ENCODE peak calls at places on chromosomes 13 and 19, in nine cellular contexts. C is CD4-positive, alpha-beta T cell; P is esophagus muscularis mucosa; B is Peyer's patch; D is esophagus squamous epithelium; Q is WERI-Rb-1; L is CD8-positive, alpha-beta memory T cell; R is ovary; Y is DND-41. A is an unnamed sample.

GRCh38 chr19:42132030-42132628 is at the start of gene POU2F2:
- DNase-seq in C (peak; percentile 81), P (no peak), Y (peak; percentile 91), Q (no peak), B (peak; percentile 94), R (no peak), L (peak; percentile 87), D (no peak), A (peak; percentile 66)

GRCh38 chr19:7597689-7598088 is 2.0 kb downstream of the CAMSAP3 start:
- DNase-seq in P (no peak), Y (no peak), C (no peak), R (no peak), L (no peak), B (no peak), D (no peak), Q (no peak), A (no peak)

GRCh38 chr19:51094696-51095279 is 12.1 kb upstream of the KLK14 start:
- DNase-seq in R (peak; percentile 49), B (no peak), C (no peak), P (no peak), D (no peak), L (no peak), Q (peak; percentile 44), Y (peak; percentile 27), A (peak; percentile 54)

GRCh38 chr13:50713849-50714248 is 129.6 kb downstream of the DLEU7 start:
- DNase-seq in C (no peak), Q (no peak), R (no peak), B (no peak), P (no peak), D (no peak), Y (peak; percentile 82), L (peak; percentile 4), A (peak; percentile 17)

GRCh38 chr13:51832471-51833152 is 12.4 kb downstream of the TMEM272 start:
- DNase-seq in C (peak; percentile 47), P (no peak), R (no peak), Q (no peak), B (peak; percentile 69), D (no peak), Y (peak; percentile 26), L (peak; percentile 74), A (peak; percentile 61)

GRCh38 chr19:35414442-35414841 is 33.6 kb upstream of the FFAR2 start:
- DNase-seq in R (no peak), Y (no peak), Q (no peak), B (no peak), L (no peak), C (no peak), D (no peak), P (no peak), A (no peak)

GRCh38 chr13:71602327-71602726 is 264.7 kb downstream of the DACH1 start:
- DNase-seq in C (no peak), R (no peak), B (no peak), Q (no peak), Y (no peak), P (no peak), L (no peak), D (no peak), A (no peak)

GRCh38 chr13:113917096-113917495 is 53.2 kb upstream of the GAS6 start:
- DNase-seq in L (no peak), P (peak; percentile 75), C (no peak), D (no peak), Q (peak; percentile 9), Y (no peak), R (no peak), B (no peak), A (no peak)

GRCh38 chr13:111322916-111323331 is 2.5 kb downstream of the TEX29 start:
- DNase-seq in Q (no peak), L (no peak), Y (no peak), C (no peak), B (peak; percentile 34), P (no peak), D (no peak), R (no peak), A (no peak)

GRCh38 chr13:26899153-26899552 is 138.6 kb upstream of the GPR12 start:
- DNase-seq in Y (no peak), P (no peak), L (no peak), R (no peak), Q (no peak), D (no peak), C (no peak), B (no peak), A (no peak)

GRCh38 chr19:55157064-55157908 is at the start of gene TNNI3:
- DNase-seq in R (no peak), C (no peak), D (no peak), P (no peak), Y (no peak), L (no peak), Q (no peak), B (no peak), A (no peak)

GRCh38 chr13:99983401-99984133 is 2.0 kb downstream of the ZIC2 start:
- DNase-seq in B (no peak), L (no peak), R (no peak), C (no peak), Y (no peak), Q (no peak), P (peak; percentile 85), D (no peak), A (no peak)

GRCh38 chr13:110581489-110582185 is 20.1 kb upstream of the RAB20 start:
- DNase-seq in R (no peak), Y (no peak), P (no peak), Q (no peak), L (no peak), B (no peak), C (no peak), D (no peak), A (no peak)

DNA sequence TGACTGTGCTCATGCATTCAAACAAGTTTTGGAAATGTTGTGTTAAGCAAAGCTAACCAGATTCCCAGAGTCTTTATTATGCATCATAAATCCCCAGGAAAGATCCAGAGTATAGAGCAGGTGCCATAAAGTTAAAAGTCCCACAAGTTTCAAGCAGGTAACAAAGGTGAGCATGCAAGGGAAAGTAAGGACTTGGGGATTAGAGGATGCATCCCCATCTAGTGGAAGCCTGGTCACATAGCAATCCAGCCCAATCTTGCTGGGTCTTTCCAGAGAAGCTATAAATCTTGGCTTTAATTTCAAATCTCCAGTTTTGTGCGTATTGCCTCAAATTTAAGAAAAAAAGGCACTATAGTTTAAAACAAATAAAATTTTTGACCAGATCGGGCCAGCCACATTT is 72.7 kb downstream of the ZNF254 start:
- DNase-seq in R (no peak), Y (no peak), C (no peak), P (no peak), D (no peak), Q (peak; percentile 11), B (no peak), L (no peak), A (no peak)
- H3K9me3 ChIP-seq in R (peaks cover 15% of the 10 kb centered on the region), Y (peaks cover 21% of the 10 kb centered on the region), C (peaks cover 78% of the 10 kb centered on the region), P (no peaks in the 10 kb centered on the region), D (peaks cover 20% of the 10 kb centered on the region), Q (no peaks in the 10 kb centered on the region), B (no peaks in the 10 kb centered on the region), L (peaks cover 20% of the 10 kb centered on the region), A (peaks cover 10% of the 10 kb centered on the region)

GRCh38 chr19:31911577-31911976 is 433.8 kb upstream of the ZNF507 start:
- DNase-seq in R (no peak), P (no peak), Y (no peak), D (no peak), L (no peak), B (no peak), Q (no peak), C (no peak), A (no peak)
- H3K9me3 ChIP-seq in R (no peaks in the 10 kb centered on the region), P (no peaks in the 10 kb centered on the region), Y (no peaks in the 10 kb centered on the region), D (no peaks in the 10 kb centered on the region), L (no peaks in the 10 kb centered on the region), B (no peaks in the 10 kb centered on the region), Q (no peaks in the 10 kb centered on the region), C (no peaks in the 10 kb centered on the region), A (no peaks in the 10 kb centered on the region)

GRCh38 chr13:22265563-22265962 is 594.7 kb downstream of the FGF9 start:
- DNase-seq in R (no peak), B (no peak), D (no peak), Q (no peak), L (no peak), Y (no peak), C (no peak), P (no peak), A (no peak)
- H3K9me3 ChIP-seq in R (no peaks in the 10 kb centered on the region), B (no peaks in the 10 kb centered on the region), D (no peaks in the 10 kb centered on the region), Q (no peaks in the 10 kb centered on the region), L (no peaks in the 10 kb centered on the region), Y (no peaks in the 10 kb centered on the region), C (no peaks in the 10 kb centered on the region), P (no peaks in the 10 kb centered on the region), A (no peaks in the 10 kb centered on the region)

DNA sequence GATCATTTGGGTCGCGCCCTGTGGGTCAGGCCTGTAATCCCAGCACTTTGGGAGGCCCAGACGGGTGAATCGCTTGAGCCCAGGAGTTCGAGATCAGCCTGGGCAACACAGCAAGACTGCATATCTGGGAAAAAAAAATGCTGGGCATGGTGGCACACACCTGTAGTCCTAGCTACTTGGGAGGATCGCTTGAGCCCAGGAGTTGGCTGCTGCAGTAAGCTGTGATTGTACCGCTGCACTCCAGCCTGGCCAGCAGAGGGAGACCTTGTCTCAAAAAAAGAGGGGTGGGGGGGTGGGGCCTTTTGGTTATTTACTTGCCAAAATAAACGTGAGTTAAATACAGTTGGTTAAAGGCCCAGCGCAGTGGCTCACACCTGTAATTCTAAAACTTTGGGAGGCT is 9.8 kb upstream of the ZNF544 start:
- DNase-seq in B (no peak), L (no peak), Y (peak; percentile 44), P (no peak), R (no peak), Q (peak; percentile 40), C (no peak), D (no peak), A (no peak)
- H3K9me3 ChIP-seq in B (no peaks in the 10 kb centered on the region), L (peaks cover 35% of the 10 kb centered on the region), Y (peaks cover 4% of the 10 kb centered on the region), P (peaks cover 11% of the 10 kb centered on the region), R (peaks cover 43% of the 10 kb centered on the region), Q (peaks cover 11% of the 10 kb centered on the region), C (peaks cover 60% of the 10 kb centered on the region), D (peaks cover 60% of the 10 kb centered on the region), A (peaks cover 41% of the 10 kb centered on the region)

GRCh38 chr19:56538761-56539263 is at the start of gene ZFP28:
- DNase-seq in C (no peak), Q (peak; percentile 92), D (peak; percentile 47), Y (peak; percentile 88), R (no peak), P (peak; percentile 93), B (peak; percentile 89), L (no peak), A (no peak)

GRCh38 chr19:56538254-56538760 is 441 bp upstream of the ZFP28 start:
- DNase-seq in R (peak; percentile 88), D (peak; percentile 47), Q (peak; percentile 96), B (peak; percentile 93), L (peak; percentile 94), Y (peak; percentile 96), P (peak; percentile 96), C (peak; percentile 87), A (peak; percentile 84)

GRCh38 chr19:56537442-56537841 is 1.3 kb upstream of the ZFP28 start:
- DNase-seq in R (no peak), B (no peak), C (no peak), Y (no peak), L (no peak), Q (no peak), D (no peak), P (no peak), A (no peak)
- H3K9me3 ChIP-seq in R (peaks cover 28% of the 10 kb centered on the region), B (no peaks in the 10 kb centered on the region), C (peaks cover 67% of the 10 kb centered on the region), Y (peaks cover 44% of the 10 kb centered on the region), L (peaks cover 10% of the 10 kb centered on the region), Q (peaks cover 16% of the 10 kb centered on the region), D (peaks cover 40% of the 10 kb centered on the region), P (no peaks in the 10 kb centered on the region), A (peaks cover 16% of the 10 kb centered on the region)